ENCODE peak calls at places on chromosomes 12 and 14, in six cellular contexts. One of them, this sample, is unnamed.
A peak's percentile ranks its signal among the peaks of the same experiment; 100 is the strongest.

GRCh38 chr12:9810721-9811120 is 16.6 kb upstream of the KLRF1 start:
- DNase-seq in GM23248: no peak
- DNase-seq in MM.1S: no peak
- DNase-seq in SK-N-SH: no peak
- DNase-seq in GM23338: no peak
- DNase-seq in hepatocyte: no peak
- DNase-seq in this sample: no peak

GRCh38 chr14:96938946-96939345 is 141.8 kb downstream of the VRK1 start:
- DNase-seq in GM23248: peak; percentile 4
- DNase-seq in MM.1S: no peak
- DNase-seq in SK-N-SH: no peak
- DNase-seq in GM23338: peak; percentile 51
- DNase-seq in hepatocyte: no peak
- DNase-seq in this sample: no peak

GRCh38 chr12:37672655-37673260 is 643.8 kb upstream of the ALG10B start:
- DNase-seq in GM23248: peak; percentile 22
- DNase-seq in MM.1S: no peak
- DNase-seq in SK-N-SH: no peak
- DNase-seq in GM23338: peak; percentile 0
- DNase-seq in hepatocyte: no peak
- DNase-seq in this sample: peak; percentile 47

GRCh38 chr12:92690601-92691000 is 12.2 kb upstream of the PLEKHG7 start:
- DNase-seq in GM23248: no peak
- DNase-seq in MM.1S: no peak
- DNase-seq in SK-N-SH: no peak
- DNase-seq in GM23338: no peak
- DNase-seq in hepatocyte: no peak
- DNase-seq in this sample: no peak

GRCh38 chr12:58268080-58268479 is 326.7 kb downstream of the ATP23 start:
- DNase-seq in GM23248: peak; percentile 46
- DNase-seq in MM.1S: no peak
- DNase-seq in SK-N-SH: no peak
- DNase-seq in GM23338: no peak
- DNase-seq in hepatocyte: no peak
- DNase-seq in this sample: no peak

GRCh38 chr12:115129727-115130126 is 445.8 kb upstream of the TBX3 start:
- DNase-seq in GM23248: no peak
- DNase-seq in MM.1S: no peak
- DNase-seq in SK-N-SH: no peak
- DNase-seq in GM23338: no peak
- DNase-seq in hepatocyte: peak; percentile 56
- DNase-seq in this sample: peak; percentile 42

GRCh38 chr14:36671149-36671548 is 9.5 kb downstream of the PAX9 start:
- DNase-seq in GM23248: no peak
- DNase-seq in MM.1S: no peak
- DNase-seq in SK-N-SH: no peak
- DNase-seq in GM23338: no peak
- DNase-seq in hepatocyte: no peak
- DNase-seq in this sample: no peak

GRCh38 chr12:130701402-130701744 is 14.7 kb downstream of the RIMBP2 start:
- DNase-seq in GM23248: no peak
- DNase-seq in MM.1S: no peak
- DNase-seq in SK-N-SH: no peak
- DNase-seq in GM23338: no peak
- DNase-seq in hepatocyte: no peak
- DNase-seq in this sample: no peak

GRCh38 chr12:48965447-48965846 is 6.1 kb downstream of the WNT10B start:
- DNase-seq in GM23248: peak; percentile 49
- DNase-seq in MM.1S: no peak
- DNase-seq in SK-N-SH: peak; percentile 38
- DNase-seq in GM23338: peak; percentile 88
- DNase-seq in hepatocyte: no peak
- DNase-seq in this sample: no peak

GRCh38 chr14:59986556-59987059 is 66.7 kb downstream of the LRRC9 start:
- DNase-seq in GM23248: no peak
- DNase-seq in MM.1S: no peak
- DNase-seq in SK-N-SH: no peak
- DNase-seq in GM23338: no peak
- DNase-seq in hepatocyte: no peak
- DNase-seq in this sample: peak; percentile 35

GRCh38 chr12:88572785-88573565 is 7.3 kb downstream of the KITLG start:
- DNase-seq in GM23248: peak; percentile 37
- DNase-seq in MM.1S: no peak
- DNase-seq in SK-N-SH: no peak
- DNase-seq in GM23338: peak; percentile 30
- DNase-seq in hepatocyte: no peak
- DNase-seq in this sample: no peak

GRCh38 chr14:47227051-47227600 is 448.3 kb downstream of the MDGA2 start:
- DNase-seq in GM23248: no peak
- DNase-seq in MM.1S: no peak
- DNase-seq in SK-N-SH: no peak
- DNase-seq in GM23338: no peak
- DNase-seq in hepatocyte: no peak
- DNase-seq in this sample: no peak

GRCh38 chr12:89117448-89118034 is 234.8 kb downstream of the DUSP6 start:
- DNase-seq in GM23248: no peak
- DNase-seq in MM.1S: no peak
- DNase-seq in SK-N-SH: no peak
- DNase-seq in GM23338: no peak
- DNase-seq in hepatocyte: peak; percentile 5
- DNase-seq in this sample: peak; percentile 92

GRCh38 chr14:96257056-96257455 is 1.0 kb downstream of the BDKRB1 start:
- DNase-seq in GM23248: no peak
- DNase-seq in MM.1S: no peak
- DNase-seq in SK-N-SH: no peak
- DNase-seq in GM23338: no peak
- DNase-seq in hepatocyte: no peak
- DNase-seq in this sample: no peak

GRCh38 chr12:108508243-108508642 is 6.8 kb upstream of the FICD start:
- DNase-seq in GM23248: peak; percentile 46
- DNase-seq in MM.1S: no peak
- DNase-seq in SK-N-SH: no peak
- DNase-seq in GM23338: no peak
- DNase-seq in hepatocyte: no peak
- DNase-seq in this sample: peak; percentile 86

GRCh38 chr12:94222351-94222750 is 74.0 kb downstream of the PLXNC1 start:
- DNase-seq in GM23248: no peak
- DNase-seq in MM.1S: no peak
- DNase-seq in SK-N-SH: no peak
- DNase-seq in GM23338: no peak
- DNase-seq in hepatocyte: no peak
- DNase-seq in this sample: no peak

GRCh38 chr14:52701223-52701622 is 5.8 kb upstream of the PSMC6 start:
- DNase-seq in GM23248: no peak
- DNase-seq in MM.1S: no peak
- DNase-seq in SK-N-SH: no peak
- DNase-seq in GM23338: no peak
- DNase-seq in hepatocyte: no peak
- DNase-seq in this sample: no peak

GRCh38 chr14:54207991-54208520 is 188.8 kb upstream of the CDKN3 start:
- DNase-seq in GM23248: no peak
- DNase-seq in MM.1S: no peak
- DNase-seq in SK-N-SH: no peak
- DNase-seq in GM23338: no peak
- DNase-seq in hepatocyte: no peak
- DNase-seq in this sample: no peak

GRCh38 chr14:48690349-48690748 is 895.8 kb downstream of the RPS29 start:
- DNase-seq in GM23248: no peak
- DNase-seq in MM.1S: no peak
- DNase-seq in SK-N-SH: no peak
- DNase-seq in GM23338: peak; percentile 60
- DNase-seq in hepatocyte: no peak
- DNase-seq in this sample: peak; percentile 48

GRCh38 chr14:95173518-95173917 is 16.2 kb upstream of the DICER1 start:
- DNase-seq in GM23248: no peak
- DNase-seq in MM.1S: no peak
- DNase-seq in SK-N-SH: no peak
- DNase-seq in GM23338: no peak
- DNase-seq in hepatocyte: peak; percentile 33
- DNase-seq in this sample: no peak

GRCh38 chr14:75063013-75063412 is 811 bp downstream of the ACYP1 start:
- DNase-seq in GM23248: peak; percentile 31
- DNase-seq in MM.1S: peak; percentile 6
- DNase-seq in SK-N-SH: no peak
- DNase-seq in GM23338: no peak
- DNase-seq in hepatocyte: no peak
- DNase-seq in this sample: no peak

GRCh38 chr12:6182279-6182898 is 17.8 kb upstream of the CD9 start:
- DNase-seq in GM23248: peak; percentile 77
- DNase-seq in MM.1S: no peak
- DNase-seq in SK-N-SH: peak; percentile 87
- DNase-seq in GM23338: no peak
- DNase-seq in hepatocyte: peak; percentile 78
- DNase-seq in this sample: peak; percentile 52

GRCh38 chr14:49549881-49550280 is 36.3 kb downstream of the RPS29 start:
- DNase-seq in GM23248: peak; percentile 66
- DNase-seq in MM.1S: no peak
- DNase-seq in SK-N-SH: no peak
- DNase-seq in GM23338: peak; percentile 85
- DNase-seq in hepatocyte: peak; percentile 16
- DNase-seq in this sample: peak; percentile 63

GRCh38 chr14:68987653-68988036 is 8.5 kb upstream of the ACTN1 start:
- DNase-seq in GM23248: no peak
- DNase-seq in MM.1S: no peak
- DNase-seq in SK-N-SH: peak; percentile 75
- DNase-seq in GM23338: peak; percentile 78
- DNase-seq in hepatocyte: no peak
- DNase-seq in this sample: no peak

GRCh38 chr12:51863921-51864700 is 15.6 kb upstream of the FIGNL2 start:
- DNase-seq in GM23248: peak; percentile 27
- DNase-seq in MM.1S: no peak
- DNase-seq in SK-N-SH: peak; percentile 77
- DNase-seq in GM23338: peak; percentile 94
- DNase-seq in hepatocyte: peak; percentile 74
- DNase-seq in this sample: no peak
- TF ChIP-seq EZH2phosphoT487 in GM23248: no peak
- TF ChIP-seq EZH2phosphoT487 in MM.1S: no peak
- TF ChIP-seq EZH2phosphoT487 in SK-N-SH: no peak
- TF ChIP-seq EZH2phosphoT487 in GM23338: no peak
- TF ChIP-seq EZH2phosphoT487 in hepatocyte: no peak
- TF ChIP-seq EZH2phosphoT487 in this sample: no peak

GRCh38 chr12:47249719-47250506 is 170.2 kb upstream of the AMIGO2 start:
- DNase-seq in GM23248: no peak
- DNase-seq in MM.1S: no peak
- DNase-seq in SK-N-SH: no peak
- DNase-seq in GM23338: no peak
- DNase-seq in hepatocyte: no peak
- DNase-seq in this sample: peak; percentile 73
- TF ChIP-seq EZH2phosphoT487 in GM23248: no peak
- TF ChIP-seq EZH2phosphoT487 in MM.1S: no peak
- TF ChIP-seq EZH2phosphoT487 in SK-N-SH: no peak
- TF ChIP-seq EZH2phosphoT487 in GM23338: no peak
- TF ChIP-seq EZH2phosphoT487 in hepatocyte: no peak
- TF ChIP-seq EZH2phosphoT487 in this sample: no peak

GRCh38 chr14:104437703-104438102 is 141.9 kb upstream of the C14orf180 start:
- DNase-seq in GM23248: no peak
- DNase-seq in MM.1S: no peak
- DNase-seq in SK-N-SH: peak; percentile 61
- DNase-seq in GM23338: no peak
- DNase-seq in hepatocyte: no peak
- DNase-seq in this sample: no peak

GRCh38 chr14:104434214-104435076 is 145.1 kb upstream of the C14orf180 start:
- DNase-seq in GM23248: no peak
- DNase-seq in MM.1S: no peak
- DNase-seq in SK-N-SH: peak; percentile 23
- DNase-seq in GM23338: no peak
- DNase-seq in hepatocyte: no peak
- DNase-seq in this sample: no peak

GRCh38 chr14:104435147-104436046 is 144.2 kb upstream of the C14orf180 start:
- DNase-seq in GM23248: no peak
- DNase-seq in MM.1S: no peak
- DNase-seq in SK-N-SH: no peak
- DNase-seq in GM23338: no peak
- DNase-seq in hepatocyte: no peak
- DNase-seq in this sample: no peak

GRCh38 chr14:104436741-104437701 is 142.5 kb upstream of the C14orf180 start:
- DNase-seq in GM23248: no peak
- DNase-seq in MM.1S: no peak
- DNase-seq in SK-N-SH: peak; percentile 82
- DNase-seq in GM23338: no peak
- DNase-seq in hepatocyte: no peak
- DNase-seq in this sample: no peak

GRCh38 chr14:104436047-104436531 is 143.5 kb upstream of the C14orf180 start:
- DNase-seq in GM23248: peak; percentile 12
- DNase-seq in MM.1S: no peak
- DNase-seq in SK-N-SH: peak; percentile 91
- DNase-seq in GM23338: peak; percentile 31
- DNase-seq in hepatocyte: peak; percentile 49
- DNase-seq in this sample: no peak
- TF ChIP-seq EZH2phosphoT487 in GM23248: no peak
- TF ChIP-seq EZH2phosphoT487 in MM.1S: no peak
- TF ChIP-seq EZH2phosphoT487 in SK-N-SH: no peak
- TF ChIP-seq EZH2phosphoT487 in GM23338: no peak
- TF ChIP-seq EZH2phosphoT487 in hepatocyte: no peak
- TF ChIP-seq EZH2phosphoT487 in this sample: no peak

GRCh38 chr12:26627335-26627734 is 205.7 kb downstream of the ITPR2 start:
- DNase-seq in GM23248: no peak
- DNase-seq in MM.1S: no peak
- DNase-seq in SK-N-SH: no peak
- DNase-seq in GM23338: no peak
- DNase-seq in hepatocyte: no peak
- DNase-seq in this sample: peak; percentile 40

GRCh38 chr12:26630546-26631027 is 202.4 kb downstream of the ITPR2 start:
- DNase-seq in GM23248: peak; percentile 66
- DNase-seq in MM.1S: no peak
- DNase-seq in SK-N-SH: no peak
- DNase-seq in GM23338: no peak
- DNase-seq in hepatocyte: peak; percentile 50
- DNase-seq in this sample: peak; percentile 75

GRCh38 chr12:26628234-26628633 is 204.8 kb downstream of the ITPR2 start:
- DNase-seq in GM23248: peak; percentile 58
- DNase-seq in MM.1S: no peak
- DNase-seq in SK-N-SH: no peak
- DNase-seq in GM23338: no peak
- DNase-seq in hepatocyte: no peak
- DNase-seq in this sample: peak; percentile 42

GRCh38 chr12:26631846-26632245 is 201.1 kb downstream of the ITPR2 start:
- DNase-seq in GM23248: peak; percentile 27
- DNase-seq in MM.1S: no peak
- DNase-seq in SK-N-SH: no peak
- DNase-seq in GM23338: no peak
- DNase-seq in hepatocyte: no peak
- DNase-seq in this sample: peak; percentile 95

DNA sequence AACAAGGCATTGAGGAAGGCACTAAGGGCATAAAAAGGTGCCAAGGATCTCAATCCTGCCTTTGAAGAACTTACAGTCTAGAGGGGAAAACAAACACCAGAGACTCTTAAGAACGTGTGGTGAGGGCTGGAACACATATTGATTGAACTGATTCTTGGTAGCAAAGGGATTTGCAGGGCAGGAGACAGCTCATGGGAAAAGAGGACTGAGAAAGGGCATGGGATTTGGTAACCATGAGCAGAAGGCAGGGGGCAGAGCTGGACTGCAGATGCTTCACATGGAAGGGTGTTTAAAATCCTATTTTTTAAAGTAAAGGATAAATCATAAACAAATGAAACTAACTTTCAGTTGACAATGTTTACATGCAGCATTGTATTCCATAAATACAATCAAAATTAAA is 203.1 kb downstream of the ITPR2 start:
- DNase-seq in GM23248: peak; percentile 44
- DNase-seq in MM.1S: no peak
- DNase-seq in SK-N-SH: no peak
- DNase-seq in GM23338: no peak
- DNase-seq in hepatocyte: no peak
- DNase-seq in this sample: peak; percentile 41
- TF ChIP-seq EZH2phosphoT487 in GM23248: no peak
- TF ChIP-seq EZH2phosphoT487 in MM.1S: no peak
- TF ChIP-seq EZH2phosphoT487 in SK-N-SH: no peak
- TF ChIP-seq EZH2phosphoT487 in GM23338: no peak
- TF ChIP-seq EZH2phosphoT487 in hepatocyte: no peak
- TF ChIP-seq EZH2phosphoT487 in this sample: no peak